ENCODE peak calls at places on chromosomes 13 and 19, in four cellular contexts. Y is neural progenitor cell, S is heart right ventricle, L is pancreas. C is an unnamed sample. For H3K4me1, the result is how much of the 10 kb centered on the place peaks cover.

GRCh38 chr19:18745931-18746330 is 45.2 kb downstream of the COMP start:
- DNase-seq in Y (no peak), L (peak), S (no peak), C (no peak)

GRCh38 chr19:49912965-49913685 is 15.9 kb upstream of the ATF5 start:
- DNase-seq in S (no peak), Y (no peak), L (no peak), C (no peak)

GRCh38 chr13:100550433-100550832 is 38.2 kb downstream of the GGACT start:
- DNase-seq in Y (no peak), S (peak), L (no peak), C (no peak)

GRCh38 chr19:7862413-7862951 is 11.7 kb downstream of the PRR36 start:
- DNase-seq in L (peak), Y (peak), S (peak), C (peak)

GRCh38 chr19:34336781-34337271 is 28.2 kb upstream of the GPI start:
- DNase-seq in L (no peak), Y (peak), S (peak), C (peak)

GRCh38 chr13:75258159-75258782 is 223.7 kb downstream of the TBC1D4 start:
- DNase-seq in S (no peak), Y (peak), L (no peak), C (peak)

GRCh38 chr13:44271915-44272341 is 101.7 kb upstream of the SERP2 start:
- DNase-seq in S (peak), L (no peak), Y (no peak), C (no peak)

GRCh38 chr19:38736036-38736412 is 8.2 kb downstream of the CAPN12 start:
- DNase-seq in Y (peak), L (peak), S (peak), C (peak)

GRCh38 chr19:52020506-52020905 is 7.7 kb downstream of the ZNF614 start:
- DNase-seq in S (no peak), L (no peak), Y (no peak), C (no peak)

GRCh38 chr13:80239571-80240255 is 101.2 kb downstream of the SPRY2 start:
- DNase-seq in Y (no peak), L (no peak), S (no peak), C (no peak)

GRCh38 chr13:113903912-113904311 is 40.0 kb upstream of the GAS6 start:
- DNase-seq in Y (no peak), S (no peak), L (no peak), C (no peak)

GRCh38 chr19:27580906-27581305 is 1632.0 kb downstream of the UQCRFS1 start:
- DNase-seq in Y (no peak), S (no peak), L (no peak), C (no peak)

GRCh38 chr13:108326318-108326717 is 56.8 kb downstream of the TNFSF13B start:
- DNase-seq in Y (no peak), S (no peak), L (no peak), C (no peak)

GRCh38 chr13:101875717-101876393 is 423.4 kb downstream of the ITGBL1 start:
- DNase-seq in L (no peak), Y (no peak), S (no peak), C (peak)

GRCh38 chr13:112859817-112860190 is 109.2 kb upstream of the MCF2L start:
- DNase-seq in Y (no peak), L (no peak), S (no peak), C (peak)

GRCh38 chr19:43651758-43652545 is 12.3 kb upstream of the CADM4 start:
- DNase-seq in S (peak), Y (peak), L (peak), C (peak)

GRCh38 chr13:93505104-93505952 is 278.7 kb downstream of the GPC6 start:
- DNase-seq in L (no peak), S (no peak), Y (no peak), C (peak)

GRCh38 chr19:41350735-41351338 is 2.9 kb downstream of the TGFB1 start:
- DNase-seq in S (peak), Y (no peak), L (no peak), C (no peak)

GRCh38 chr19:29810504-29810871 is 1.3 kb upstream of the CCNE1 start:
- DNase-seq in Y (no peak), L (no peak), S (peak), C (peak)

GRCh38 chr13:111899714-111900389 is 167.1 kb upstream of the SOX1 start:
- DNase-seq in S (no peak), L (no peak), Y (no peak), C (no peak)

GRCh38 chr13:76861859-76862258 is 24.3 kb downstream of the KCTD12 start:
- DNase-seq in L (no peak), Y (no peak), S (no peak), C (no peak)

DNA sequence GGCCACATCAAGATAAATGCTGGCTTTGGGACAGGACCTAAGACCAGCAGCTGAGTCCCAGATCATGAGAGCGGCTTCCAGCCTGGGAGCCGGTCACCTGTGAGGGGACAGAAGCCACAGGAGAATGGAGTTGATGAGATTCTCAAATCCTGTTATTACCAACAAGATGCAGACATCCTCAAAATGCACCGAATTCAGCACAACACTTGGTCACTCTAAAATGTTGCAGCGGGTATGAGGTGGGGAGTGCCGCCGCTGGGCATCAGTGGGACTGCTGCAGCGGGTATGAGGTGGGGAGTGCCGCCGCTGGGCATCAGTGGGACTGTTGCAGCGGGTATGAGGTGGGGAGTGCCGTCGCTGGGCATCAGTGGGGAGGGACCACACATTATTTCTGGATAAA is 21.2 kb downstream of the RANBP3 start:
- DNase-seq in L (no peak), Y (no peak), S (no peak), C (no peak)
- H3K4me1 ChIP-seq in L (half or more), Y (half or more), S (half or more), C (half or more)

DNA sequence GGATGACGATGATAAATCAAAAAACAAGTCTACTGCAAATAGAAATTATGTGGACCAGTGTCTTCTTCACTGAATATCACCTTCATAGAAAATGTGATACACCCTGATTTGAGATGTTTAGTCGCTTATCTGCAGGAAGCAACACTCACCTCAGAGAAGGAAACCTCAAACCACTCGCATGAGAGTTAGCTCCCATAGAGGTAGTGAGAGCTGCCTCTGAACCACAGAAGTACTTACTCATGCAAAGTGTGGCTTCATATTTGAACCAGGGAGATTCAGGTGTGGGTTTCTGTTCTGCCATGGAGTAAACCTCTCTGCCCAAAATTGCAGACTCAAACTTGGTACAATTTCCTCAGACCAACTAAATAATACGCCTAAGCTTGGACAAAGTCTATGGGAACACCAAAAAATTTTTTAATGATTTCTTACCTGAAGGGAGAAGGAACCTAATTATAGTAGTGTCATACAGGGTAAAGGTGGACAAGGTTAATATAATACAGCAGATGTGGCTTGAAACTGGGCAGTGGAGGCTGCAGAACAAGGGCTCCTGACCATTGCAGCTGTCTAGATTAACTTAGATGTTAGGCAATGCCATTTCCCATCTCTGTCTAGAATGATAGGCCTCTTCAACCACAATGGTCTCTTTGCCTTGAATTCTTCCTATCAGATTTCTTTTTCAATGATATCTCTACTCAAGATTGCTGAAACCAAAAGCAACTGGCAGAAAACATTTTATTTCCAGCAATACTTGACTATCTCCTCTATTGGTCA is 29.6 kb upstream of the RCBTB2 start:
- DNase-seq in S (no peak), L (no peak), Y (no peak), C (no peak)
- H3K27ac ChIP-seq in S (no peak), L (no peak), Y (no peak), C (no peak)

DNA sequence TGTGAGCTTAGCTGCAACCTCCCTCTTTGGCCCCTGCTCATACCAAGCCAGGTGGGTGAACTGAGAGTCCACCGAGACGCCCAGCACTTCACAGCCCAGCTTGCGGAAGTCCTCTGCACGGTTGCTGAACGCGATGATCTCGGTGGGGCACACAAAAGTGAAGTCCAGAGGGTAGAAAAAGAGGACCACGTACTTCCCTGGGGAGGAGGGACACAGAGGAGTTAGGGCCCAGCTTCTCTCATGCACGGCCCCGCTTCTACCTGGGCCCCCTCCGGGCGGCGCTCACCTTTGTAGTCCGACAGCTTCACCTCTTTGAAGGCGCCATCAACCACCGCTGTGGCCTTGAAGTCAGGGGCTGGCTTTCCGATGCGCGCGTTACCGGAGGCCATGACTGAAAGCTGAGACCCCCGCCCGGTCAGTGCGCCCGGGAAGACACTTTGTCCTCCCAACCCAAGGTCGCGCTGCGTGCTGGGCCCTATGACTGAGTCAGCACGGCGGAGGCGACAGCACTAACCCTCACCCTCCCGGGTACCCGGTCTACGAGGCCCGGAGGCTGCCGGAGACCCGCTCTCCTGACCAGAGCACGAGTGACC is 631 bp downstream of the PRDX2 start:
- DNase-seq in Y (peak), S (no peak), L (no peak), C (no peak)
- TF ChIP-seq CTCF in Y (no peak), S (no peak), L (no peak), C (no peak)

DNA sequence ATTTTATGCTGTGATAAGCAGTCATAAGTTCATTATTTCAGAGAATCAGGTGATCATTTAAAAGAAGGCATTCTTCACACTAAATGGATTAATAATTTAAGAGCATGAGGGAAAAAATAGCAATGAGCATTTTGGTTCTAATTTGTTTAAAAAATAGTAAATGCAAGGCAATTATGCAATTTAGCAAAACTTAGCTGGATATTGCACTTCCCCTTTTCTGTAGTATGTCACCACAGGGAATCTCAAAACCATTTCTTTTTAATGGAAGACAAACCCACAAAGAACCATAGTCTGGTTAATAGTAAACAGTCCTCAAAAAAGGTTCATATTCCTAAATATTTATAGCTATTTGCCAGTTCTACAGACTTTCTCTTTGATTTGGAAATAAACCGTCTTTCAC is 30.2 kb downstream of the COG6 start:
- DNase-seq in S (no peak), Y (no peak), L (no peak), C (no peak)
- H3K4me1 ChIP-seq in S (under half), Y (under half), L (under half), C (under half)

GRCh38 chr19:15324791-15325519 is 7.4 kb downstream of the BRD4 start:
- DNase-seq in L (peak), S (no peak), Y (peak), C (no peak)
- H3K27ac ChIP-seq in L (peak), S (peak), Y (no peak), C (peak)

DNA sequence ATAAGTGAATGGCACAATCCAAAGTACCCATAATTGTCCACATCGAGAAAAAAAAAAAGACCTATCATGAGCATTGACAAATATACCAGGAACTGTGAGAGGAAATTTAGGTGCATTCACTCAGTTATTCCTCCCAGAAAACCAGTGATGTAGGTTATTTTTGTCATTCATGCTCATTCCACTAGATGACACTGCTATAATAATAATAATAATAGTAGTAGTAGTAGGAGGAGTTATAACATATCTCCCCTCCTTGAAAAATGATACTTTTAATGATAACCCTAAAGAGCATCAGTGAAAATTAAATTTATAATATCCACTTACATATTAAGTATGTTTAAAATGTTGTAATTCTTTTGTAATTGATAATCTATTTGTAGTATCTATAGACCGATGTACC is 463.9 kb upstream of the MIR17HG start:
- DNase-seq in L (no peak), S (no peak), Y (no peak), C (no peak)
- TF ChIP-seq CTCF in L (no peak), S (no peak), Y (no peak), C (no peak)

GRCh38 chr19:5951338-5951861 is 26.5 kb downstream of the RANBP3 start:
- DNase-seq in S (no peak), L (no peak), Y (peak), C (no peak)

GRCh38 chr19:5952193-5953033 is 25.5 kb downstream of the RANBP3 start:
- DNase-seq in Y (no peak), L (no peak), S (no peak), C (no peak)

GRCh38 chr19:5948697-5949564 is 29.0 kb downstream of the RANBP3 start:
- DNase-seq in L (no peak), S (no peak), Y (no peak), C (no peak)

GRCh38 chr19:5949792-5950305 is 28.1 kb downstream of the RANBP3 start:
- DNase-seq in S (peak), Y (no peak), L (no peak), C (no peak)

DNA sequence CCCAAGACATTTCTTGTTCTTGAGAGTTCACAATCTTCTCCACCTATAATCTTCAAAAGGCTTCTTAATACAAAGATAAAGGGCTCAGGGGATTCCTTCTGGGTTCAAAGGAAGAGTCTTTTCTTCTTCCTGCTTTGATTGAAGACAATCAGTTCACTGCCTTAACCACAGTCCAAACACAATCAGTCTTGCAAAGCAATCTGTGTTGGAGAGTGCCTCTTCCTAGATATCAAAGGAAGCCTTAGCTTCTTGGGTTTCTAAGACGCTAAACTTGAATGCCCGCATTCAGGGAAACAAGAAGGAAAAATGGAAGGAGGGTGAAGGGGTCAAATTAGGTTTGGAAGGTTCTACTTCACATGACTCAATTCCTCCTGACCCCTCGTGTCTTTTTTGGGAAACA is 27.2 kb downstream of the RANBP3 start:
- DNase-seq in L (no peak), Y (peak), S (no peak), C (no peak)
- H3K4me1 ChIP-seq in L (under half), Y (half or more), S (half or more), C (half or more)

GRCh38 chr13:40648040-40648439 is 18.4 kb downstream of the FOXO1 start:
- DNase-seq in L (no peak), Y (no peak), S (no peak), C (no peak)

GRCh38 chr13:40640202-40640601 is 26.2 kb downstream of the FOXO1 start:
- DNase-seq in S (no peak), Y (no peak), L (no peak), C (no peak)

GRCh38 chr13:40648841-40649240 is 17.6 kb downstream of the FOXO1 start:
- DNase-seq in L (no peak), Y (no peak), S (no peak), C (no peak)

GRCh38 chr13:40640845-40641458 is 25.5 kb downstream of the FOXO1 start:
- DNase-seq in Y (no peak), S (no peak), L (no peak), C (no peak)

GRCh38 chr13:40644838-40645620 is 21.4 kb downstream of the FOXO1 start:
- DNase-seq in Y (peak), S (no peak), L (no peak), C (no peak)
- H3K27ac ChIP-seq in Y (no peak), S (no peak), L (no peak), C (no peak)

DNA sequence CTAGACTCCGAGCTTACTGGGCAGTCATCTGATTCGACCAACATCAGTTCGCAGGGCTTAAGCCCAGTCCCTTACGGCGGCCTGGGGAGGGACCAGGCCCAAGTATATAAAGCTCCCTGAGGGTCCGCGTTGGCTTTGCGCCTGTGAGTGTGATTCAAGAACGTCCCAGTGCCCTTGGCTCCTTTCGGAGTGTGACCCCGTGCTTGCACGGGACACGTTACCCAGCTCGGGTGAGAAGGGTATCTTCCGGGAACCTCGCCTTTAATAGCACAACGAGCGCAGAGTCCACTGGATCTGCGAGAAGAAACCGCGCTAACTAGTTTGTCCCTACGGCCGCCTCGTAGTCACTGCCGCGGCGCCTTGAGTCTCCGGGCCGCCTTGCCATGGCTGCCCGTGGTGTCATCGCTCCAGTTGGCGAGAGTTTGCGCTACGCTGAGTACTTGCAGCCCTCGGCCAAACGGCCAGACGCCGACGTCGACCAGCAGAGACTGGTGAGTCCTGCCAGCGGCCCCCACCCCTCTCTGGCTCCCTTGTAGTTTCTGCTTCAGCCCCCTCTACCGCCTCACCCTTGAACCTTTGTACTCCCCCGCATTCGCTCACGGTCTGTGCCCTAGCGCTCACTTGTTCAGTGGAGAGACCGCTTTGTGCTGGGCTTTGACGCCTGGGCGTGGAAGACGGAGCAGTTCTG is at the start of gene DNAJC15:
- DNase-seq in L (peak), S (peak), Y (peak), C (peak)
- TF ChIP-seq CTCF in L (no peak), S (peak), Y (no peak), C (peak)